ENCODE peak calls at places on chromosomes 12 and 14, in six cellular contexts. B is ureter, P is astrocyte, C is endothelial cell, S is RPMI7951, V is sigmoid colon. Y is an unnamed sample.

GRCh38 chr12:78885466-78885865 is 20.9 kb downstream of the SYT1 start:
- DNase-seq in B (no peak), P (peak; percentile 27), C (no peak), S (no peak), V (no peak), Y (no peak)

GRCh38 chr12:49126852-49127763 is 4.1 kb downstream of the TUBA1B start:
- DNase-seq in B (no peak), P (no peak), C (no peak), S (no peak), V (peak; percentile 3), Y (no peak)

GRCh38 chr12:32603858-32604257 is 75.2 kb upstream of the DNM1L start:
- DNase-seq in B (no peak), P (peak; percentile 75), C (no peak), S (peak; percentile 78), V (no peak), Y (no peak)

GRCh38 chr12:46774011-46774633 is 51.7 kb downstream of the SLC38A4 start:
- DNase-seq in B (no peak), P (peak; percentile 39), C (no peak), S (peak; percentile 22), V (no peak), Y (peak; percentile 21)

GRCh38 chr12:92208613-92209121 is 63.0 kb upstream of the BTG1 start:
- DNase-seq in B (no peak), P (peak; percentile 78), C (no peak), S (peak; percentile 2), V (no peak), Y (peak; percentile 67)

GRCh38 chr12:71652656-71653055 is 11.0 kb downstream of the ZFC3H1 start:
- DNase-seq in B (no peak), P (no peak), C (no peak), S (no peak), V (no peak), Y (no peak)

GRCh38 chr14:29109589-29109988 is 343.0 kb downstream of the FOXG1 start:
- DNase-seq in B (no peak), P (no peak), C (no peak), S (no peak), V (no peak), Y (no peak)

GRCh38 chr12:41521872-41522379 is 333.8 kb downstream of the PDZRN4 start:
- DNase-seq in B (no peak), P (peak; percentile 94), C (no peak), S (peak; percentile 71), V (no peak), Y (peak; percentile 95)

GRCh38 chr14:72664651-72665050 is 229.2 kb downstream of the DPF3 start:
- DNase-seq in B (no peak), P (no peak), C (no peak), S (no peak), V (no peak), Y (no peak)

GRCh38 chr12:71764587-71765321 is 10.1 kb downstream of the RAB21 start:
- DNase-seq in B (no peak), P (no peak), C (no peak), S (no peak), V (no peak), Y (no peak)

GRCh38 chr12:53427905-53428594 is 4.4 kb downstream of the AMHR2 start:
- DNase-seq in B (no peak), P (peak; percentile 92), C (no peak), S (peak; percentile 83), V (no peak), Y (peak; percentile 97)

GRCh38 chr14:77882631-77883030 is 82.7 kb downstream of the ADCK1 start:
- DNase-seq in B (no peak), P (no peak), C (no peak), S (no peak), V (no peak), Y (peak; percentile 8)

GRCh38 chr14:104221636-104222375 is 83.4 kb downstream of the KIF26A start:
- DNase-seq in B (no peak), P (no peak), C (no peak), S (no peak), V (peak; percentile 50), Y (no peak)

GRCh38 chr12:122031342-122032216 is 9.9 kb downstream of the BCL7A start:
- DNase-seq in B (no peak), P (no peak), C (peak; percentile 82), S (peak; percentile 19), V (no peak), Y (no peak)

GRCh38 chr12:120388711-120389431 is 19.9 kb upstream of the MSI1 start:
- DNase-seq in B (no peak), P (no peak), C (no peak), S (no peak), V (no peak), Y (no peak)

GRCh38 chr14:33768458-33768830 is 182.4 kb downstream of the EGLN3 start:
- DNase-seq in B (no peak), P (no peak), C (no peak), S (no peak), V (no peak), Y (no peak)

GRCh38 chr14:94722397-94722796 is 47.5 kb downstream of the GSC start:
- DNase-seq in B (no peak), P (no peak), C (no peak), S (no peak), V (no peak), Y (no peak)

GRCh38 chr12:49968431-49968830 is 4.3 kb upstream of the AQP6 start:
- DNase-seq in B (no peak), P (no peak), C (no peak), S (no peak), V (peak; percentile 56), Y (no peak)

GRCh38 chr12:52182456-52182855 is 9.4 kb downstream of the KRT80 start:
- DNase-seq in B (no peak), P (no peak), C (no peak), S (no peak), V (no peak), Y (no peak)

GRCh38 chr12:3662516-3662915 is 90.4 kb downstream of the CRACR2A start:
- DNase-seq in B (no peak), P (no peak), C (no peak), S (peak; percentile 13), V (no peak), Y (peak; percentile 47)

Y was measured in amniotic epithelial cell.